ENCODE peak calls at places on chromosome 6, in nine cellular contexts. One of them, this sample, is unnamed.

GRCh38 chr6:5619249-5619648 is 357.9 kb downstream of the FARS2 start:
- DNase-seq in AG09309: no peak
- DNase-seq in caudate nucleus: no peak
- DNase-seq in GM13976: peak
- DNase-seq in WTC11: no peak
- DNase-seq in midbrain: no peak
- DNase-seq in stimulated activated CD8-positive, alpha-beta memory T cell treated with anti-CD3 and anti-CD28 coated beads, Interleukin-15, amount 100 ng/mL, for 24 hours: no peak
- DNase-seq in heart right ventricle: no peak
- DNase-seq in HTR-8/SVneo: no peak
- DNase-seq in this sample: no peak

GRCh38 chr6:142313284-142313683 is 11.5 kb downstream of the ADGRG6 start:
- DNase-seq in caudate nucleus: no peak
- DNase-seq in AG09309: no peak
- DNase-seq in WTC11: no peak
- DNase-seq in heart right ventricle: no peak
- DNase-seq in HTR-8/SVneo: no peak
- DNase-seq in GM13976: no peak
- DNase-seq in stimulated activated CD8-positive, alpha-beta memory T cell treated with anti-CD3 and anti-CD28 coated beads, Interleukin-15, amount 100 ng/mL, for 24 hours: no peak
- DNase-seq in midbrain: no peak
- DNase-seq in this sample: peak

GRCh38 chr6:84882768-84883766 is 118.7 kb upstream of the TBX18 start:
- DNase-seq in HTR-8/SVneo: no peak
- DNase-seq in heart right ventricle: no peak
- DNase-seq in WTC11: no peak
- DNase-seq in stimulated activated CD8-positive, alpha-beta memory T cell treated with anti-CD3 and anti-CD28 coated beads, Interleukin-15, amount 100 ng/mL, for 24 hours: no peak
- DNase-seq in caudate nucleus: no peak
- DNase-seq in AG09309: no peak
- DNase-seq in GM13976: no peak
- DNase-seq in midbrain: no peak
- DNase-seq in this sample: no peak

GRCh38 chr6:12324741-12325140 is 34.6 kb downstream of the EDN1 start:
- DNase-seq in GM13976: no peak
- DNase-seq in caudate nucleus: no peak
- DNase-seq in WTC11: no peak
- DNase-seq in heart right ventricle: no peak
- DNase-seq in midbrain: no peak
- DNase-seq in HTR-8/SVneo: no peak
- DNase-seq in AG09309: no peak
- DNase-seq in stimulated activated CD8-positive, alpha-beta memory T cell treated with anti-CD3 and anti-CD28 coated beads, Interleukin-15, amount 100 ng/mL, for 24 hours: no peak
- DNase-seq in this sample: no peak

GRCh38 chr6:7479801-7480266 is 61.6 kb upstream of the DSP start:
- DNase-seq in WTC11: no peak
- DNase-seq in caudate nucleus: no peak
- DNase-seq in AG09309: peak
- DNase-seq in heart right ventricle: no peak
- DNase-seq in midbrain: no peak
- DNase-seq in stimulated activated CD8-positive, alpha-beta memory T cell treated with anti-CD3 and anti-CD28 coated beads, Interleukin-15, amount 100 ng/mL, for 24 hours: no peak
- DNase-seq in GM13976: no peak
- DNase-seq in HTR-8/SVneo: peak
- DNase-seq in this sample: peak

GRCh38 chr6:170137911-170138910 is 152.7 kb downstream of the DLL1 start:
- DNase-seq in heart right ventricle: no peak
- DNase-seq in caudate nucleus: no peak
- DNase-seq in WTC11: no peak
- DNase-seq in HTR-8/SVneo: no peak
- DNase-seq in GM13976: no peak
- DNase-seq in AG09309: no peak
- DNase-seq in stimulated activated CD8-positive, alpha-beta memory T cell treated with anti-CD3 and anti-CD28 coated beads, Interleukin-15, amount 100 ng/mL, for 24 hours: no peak
- DNase-seq in midbrain: no peak
- DNase-seq in this sample: no peak

GRCh38 chr6:50785921-50786320 is 32.8 kb upstream of the TFAP2B start:
- DNase-seq in stimulated activated CD8-positive, alpha-beta memory T cell treated with anti-CD3 and anti-CD28 coated beads, Interleukin-15, amount 100 ng/mL, for 24 hours: no peak
- DNase-seq in GM13976: no peak
- DNase-seq in AG09309: no peak
- DNase-seq in WTC11: no peak
- DNase-seq in midbrain: no peak
- DNase-seq in caudate nucleus: no peak
- DNase-seq in HTR-8/SVneo: no peak
- DNase-seq in heart right ventricle: no peak
- DNase-seq in this sample: no peak

GRCh38 chr6:53795254-53795701 is 473 bp downstream of the LRRC1 start:
- DNase-seq in GM13976: no peak
- DNase-seq in WTC11: no peak
- DNase-seq in midbrain: peak
- DNase-seq in AG09309: no peak
- DNase-seq in HTR-8/SVneo: no peak
- DNase-seq in stimulated activated CD8-positive, alpha-beta memory T cell treated with anti-CD3 and anti-CD28 coated beads, Interleukin-15, amount 100 ng/mL, for 24 hours: no peak
- DNase-seq in caudate nucleus: no peak
- DNase-seq in heart right ventricle: no peak
- DNase-seq in this sample: no peak

GRCh38 chr6:116101298-116101718 is 655 bp downstream of the NT5DC1 start:
- DNase-seq in midbrain: no peak
- DNase-seq in GM13976: no peak
- DNase-seq in stimulated activated CD8-positive, alpha-beta memory T cell treated with anti-CD3 and anti-CD28 coated beads, Interleukin-15, amount 100 ng/mL, for 24 hours: no peak
- DNase-seq in HTR-8/SVneo: no peak
- DNase-seq in heart right ventricle: no peak
- DNase-seq in caudate nucleus: no peak
- DNase-seq in WTC11: no peak
- DNase-seq in AG09309: no peak
- DNase-seq in this sample: no peak

GRCh38 chr6:170096191-170096802 is 194.6 kb downstream of the DLL1 start:
- DNase-seq in GM13976: no peak
- DNase-seq in caudate nucleus: no peak
- DNase-seq in stimulated activated CD8-positive, alpha-beta memory T cell treated with anti-CD3 and anti-CD28 coated beads, Interleukin-15, amount 100 ng/mL, for 24 hours: no peak
- DNase-seq in heart right ventricle: no peak
- DNase-seq in midbrain: no peak
- DNase-seq in HTR-8/SVneo: no peak
- DNase-seq in WTC11: peak
- DNase-seq in AG09309: no peak
- DNase-seq in this sample: no peak

GRCh38 chr6:153437193-153437592 is 306.1 kb upstream of the RGS17 start:
- DNase-seq in caudate nucleus: no peak
- DNase-seq in stimulated activated CD8-positive, alpha-beta memory T cell treated with anti-CD3 and anti-CD28 coated beads, Interleukin-15, amount 100 ng/mL, for 24 hours: no peak
- DNase-seq in HTR-8/SVneo: no peak
- DNase-seq in midbrain: no peak
- DNase-seq in heart right ventricle: no peak
- DNase-seq in GM13976: no peak
- DNase-seq in WTC11: no peak
- DNase-seq in AG09309: no peak
- DNase-seq in this sample: no peak

GRCh38 chr6:163877877-163878639 is 463.5 kb downstream of the QKI start:
- DNase-seq in AG09309: no peak
- DNase-seq in GM13976: no peak
- DNase-seq in HTR-8/SVneo: no peak
- DNase-seq in midbrain: no peak
- DNase-seq in heart right ventricle: no peak
- DNase-seq in stimulated activated CD8-positive, alpha-beta memory T cell treated with anti-CD3 and anti-CD28 coated beads, Interleukin-15, amount 100 ng/mL, for 24 hours: no peak
- DNase-seq in WTC11: no peak
- DNase-seq in caudate nucleus: no peak
- DNase-seq in this sample: no peak

GRCh38 chr6:12296604-12297003 is 6.4 kb downstream of the EDN1 start:
- DNase-seq in heart right ventricle: no peak
- DNase-seq in HTR-8/SVneo: no peak
- DNase-seq in AG09309: no peak
- DNase-seq in stimulated activated CD8-positive, alpha-beta memory T cell treated with anti-CD3 and anti-CD28 coated beads, Interleukin-15, amount 100 ng/mL, for 24 hours: no peak
- DNase-seq in GM13976: no peak
- DNase-seq in midbrain: no peak
- DNase-seq in caudate nucleus: no peak
- DNase-seq in WTC11: no peak
- DNase-seq in this sample: no peak

GRCh38 chr6:142737368-142738060 is 207.5 kb downstream of the HIVEP2 start:
- DNase-seq in stimulated activated CD8-positive, alpha-beta memory T cell treated with anti-CD3 and anti-CD28 coated beads, Interleukin-15, amount 100 ng/mL, for 24 hours: no peak
- DNase-seq in midbrain: no peak
- DNase-seq in HTR-8/SVneo: no peak
- DNase-seq in AG09309: no peak
- DNase-seq in caudate nucleus: no peak
- DNase-seq in WTC11: no peak
- DNase-seq in GM13976: no peak
- DNase-seq in heart right ventricle: no peak
- DNase-seq in this sample: no peak

GRCh38 chr6:11161031-11161966 is 49.8 kb upstream of the ERVFRD-1 start:
- DNase-seq in caudate nucleus: no peak
- DNase-seq in stimulated activated CD8-positive, alpha-beta memory T cell treated with anti-CD3 and anti-CD28 coated beads, Interleukin-15, amount 100 ng/mL, for 24 hours: no peak
- DNase-seq in midbrain: peak
- DNase-seq in GM13976: no peak
- DNase-seq in AG09309: no peak
- DNase-seq in WTC11: no peak
- DNase-seq in heart right ventricle: no peak
- DNase-seq in HTR-8/SVneo: no peak
- DNase-seq in this sample: no peak

GRCh38 chr6:57247603-57248002 is 25.5 kb upstream of the RAB23 start:
- DNase-seq in WTC11: no peak
- DNase-seq in stimulated activated CD8-positive, alpha-beta memory T cell treated with anti-CD3 and anti-CD28 coated beads, Interleukin-15, amount 100 ng/mL, for 24 hours: no peak
- DNase-seq in midbrain: no peak
- DNase-seq in heart right ventricle: no peak
- DNase-seq in AG09309: no peak
- DNase-seq in caudate nucleus: no peak
- DNase-seq in GM13976: no peak
- DNase-seq in HTR-8/SVneo: no peak
- DNase-seq in this sample: no peak

GRCh38 chr6:34544776-34545471 is 11.2 kb downstream of the SPDEF start:
- DNase-seq in stimulated activated CD8-positive, alpha-beta memory T cell treated with anti-CD3 and anti-CD28 coated beads, Interleukin-15, amount 100 ng/mL, for 24 hours: no peak
- DNase-seq in heart right ventricle: no peak
- DNase-seq in midbrain: no peak
- DNase-seq in GM13976: no peak
- DNase-seq in WTC11: no peak
- DNase-seq in HTR-8/SVneo: no peak
- DNase-seq in caudate nucleus: no peak
- DNase-seq in AG09309: no peak
- DNase-seq in this sample: no peak

GRCh38 chr6:156827382-156827781 is 50.2 kb downstream of the ARID1B start:
- DNase-seq in WTC11: no peak
- DNase-seq in HTR-8/SVneo: no peak
- DNase-seq in stimulated activated CD8-positive, alpha-beta memory T cell treated with anti-CD3 and anti-CD28 coated beads, Interleukin-15, amount 100 ng/mL, for 24 hours: no peak
- DNase-seq in GM13976: no peak
- DNase-seq in heart right ventricle: no peak
- DNase-seq in midbrain: no peak
- DNase-seq in AG09309: no peak
- DNase-seq in caudate nucleus: no peak
- DNase-seq in this sample: no peak

GRCh38 chr6:170167657-170168159 is 123.2 kb downstream of the DLL1 start:
- DNase-seq in stimulated activated CD8-positive, alpha-beta memory T cell treated with anti-CD3 and anti-CD28 coated beads, Interleukin-15, amount 100 ng/mL, for 24 hours: no peak
- DNase-seq in caudate nucleus: no peak
- DNase-seq in AG09309: no peak
- DNase-seq in WTC11: no peak
- DNase-seq in GM13976: no peak
- DNase-seq in heart right ventricle: no peak
- DNase-seq in midbrain: no peak
- DNase-seq in HTR-8/SVneo: no peak
- DNase-seq in this sample: no peak

GRCh38 chr6:134375199-134375598 is 57.3 kb upstream of the SGK1 start:
- DNase-seq in WTC11: no peak
- DNase-seq in midbrain: no peak
- DNase-seq in AG09309: no peak
- DNase-seq in GM13976: no peak
- DNase-seq in stimulated activated CD8-positive, alpha-beta memory T cell treated with anti-CD3 and anti-CD28 coated beads, Interleukin-15, amount 100 ng/mL, for 24 hours: no peak
- DNase-seq in HTR-8/SVneo: no peak
- DNase-seq in heart right ventricle: no peak
- DNase-seq in caudate nucleus: no peak
- DNase-seq in this sample: no peak

GRCh38 chr6:63864934-63865333 is 229.3 kb downstream of the PHF3 start:
- DNase-seq in stimulated activated CD8-positive, alpha-beta memory T cell treated with anti-CD3 and anti-CD28 coated beads, Interleukin-15, amount 100 ng/mL, for 24 hours: no peak
- DNase-seq in AG09309: no peak
- DNase-seq in heart right ventricle: no peak
- DNase-seq in GM13976: no peak
- DNase-seq in caudate nucleus: no peak
- DNase-seq in HTR-8/SVneo: no peak
- DNase-seq in midbrain: no peak
- DNase-seq in WTC11: no peak
- DNase-seq in this sample: no peak

GRCh38 chr6:74733830-74734591 is 471.8 kb downstream of the COL12A1 start:
- DNase-seq in AG09309: no peak
- DNase-seq in HTR-8/SVneo: no peak
- DNase-seq in midbrain: no peak
- DNase-seq in caudate nucleus: no peak
- DNase-seq in stimulated activated CD8-positive, alpha-beta memory T cell treated with anti-CD3 and anti-CD28 coated beads, Interleukin-15, amount 100 ng/mL, for 24 hours: no peak
- DNase-seq in GM13976: no peak
- DNase-seq in WTC11: no peak
- DNase-seq in heart right ventricle: no peak
- DNase-seq in this sample: peak

GRCh38 chr6:104940881-104941693 is 15.8 kb upstream of the LIN28B start:
- DNase-seq in stimulated activated CD8-positive, alpha-beta memory T cell treated with anti-CD3 and anti-CD28 coated beads, Interleukin-15, amount 100 ng/mL, for 24 hours: peak
- DNase-seq in heart right ventricle: peak
- DNase-seq in midbrain: peak
- DNase-seq in HTR-8/SVneo: peak
- DNase-seq in AG09309: no peak
- DNase-seq in caudate nucleus: peak
- DNase-seq in GM13976: peak
- DNase-seq in WTC11: peak
- DNase-seq in this sample: peak

GRCh38 chr6:112037783-112038216 is 16.1 kb upstream of the CCN6 start:
- DNase-seq in caudate nucleus: peak
- DNase-seq in GM13976: no peak
- DNase-seq in AG09309: peak
- DNase-seq in WTC11: no peak
- DNase-seq in heart right ventricle: peak
- DNase-seq in stimulated activated CD8-positive, alpha-beta memory T cell treated with anti-CD3 and anti-CD28 coated beads, Interleukin-15, amount 100 ng/mL, for 24 hours: no peak
- DNase-seq in midbrain: peak
- DNase-seq in HTR-8/SVneo: peak
- DNase-seq in this sample: peak

GRCh38 chr6:161249327-161249726 is 24.5 kb downstream of the AGPAT4 start:
- DNase-seq in stimulated activated CD8-positive, alpha-beta memory T cell treated with anti-CD3 and anti-CD28 coated beads, Interleukin-15, amount 100 ng/mL, for 24 hours: no peak
- DNase-seq in HTR-8/SVneo: no peak
- DNase-seq in midbrain: no peak
- DNase-seq in WTC11: no peak
- DNase-seq in caudate nucleus: no peak
- DNase-seq in heart right ventricle: no peak
- DNase-seq in GM13976: no peak
- DNase-seq in AG09309: no peak
- DNase-seq in this sample: no peak

GRCh38 chr6:5422321-5422915 is 161.1 kb downstream of the FARS2 start:
- DNase-seq in AG09309: no peak
- DNase-seq in heart right ventricle: no peak
- DNase-seq in HTR-8/SVneo: peak
- DNase-seq in midbrain: no peak
- DNase-seq in stimulated activated CD8-positive, alpha-beta memory T cell treated with anti-CD3 and anti-CD28 coated beads, Interleukin-15, amount 100 ng/mL, for 24 hours: no peak
- DNase-seq in caudate nucleus: no peak
- DNase-seq in WTC11: peak
- DNase-seq in GM13976: peak
- DNase-seq in this sample: peak

GRCh38 chr6:11272491-11273192 is 40.2 kb upstream of the NEDD9 start:
- DNase-seq in GM13976: no peak
- DNase-seq in AG09309: no peak
- DNase-seq in stimulated activated CD8-positive, alpha-beta memory T cell treated with anti-CD3 and anti-CD28 coated beads, Interleukin-15, amount 100 ng/mL, for 24 hours: no peak
- DNase-seq in heart right ventricle: no peak
- DNase-seq in WTC11: no peak
- DNase-seq in caudate nucleus: no peak
- DNase-seq in HTR-8/SVneo: no peak
- DNase-seq in midbrain: no peak
- DNase-seq in this sample: no peak

GRCh38 chr6:36301781-36302180 is 31.9 kb downstream of the PNPLA1 start:
- DNase-seq in stimulated activated CD8-positive, alpha-beta memory T cell treated with anti-CD3 and anti-CD28 coated beads, Interleukin-15, amount 100 ng/mL, for 24 hours: no peak
- DNase-seq in heart right ventricle: no peak
- DNase-seq in GM13976: no peak
- DNase-seq in midbrain: no peak
- DNase-seq in HTR-8/SVneo: no peak
- DNase-seq in caudate nucleus: no peak
- DNase-seq in WTC11: no peak
- DNase-seq in AG09309: no peak
- DNase-seq in this sample: no peak

GRCh38 chr6:112443666-112444065 is 96.5 kb downstream of the RFPL4B start:
- DNase-seq in stimulated activated CD8-positive, alpha-beta memory T cell treated with anti-CD3 and anti-CD28 coated beads, Interleukin-15, amount 100 ng/mL, for 24 hours: no peak
- DNase-seq in GM13976: no peak
- DNase-seq in AG09309: peak
- DNase-seq in caudate nucleus: no peak
- DNase-seq in HTR-8/SVneo: no peak
- DNase-seq in WTC11: no peak
- DNase-seq in heart right ventricle: peak
- DNase-seq in midbrain: no peak
- DNase-seq in this sample: peak

GRCh38 chr6:108633436-108633835 is 72.7 kb downstream of the FOXO3 start:
- DNase-seq in GM13976: no peak
- DNase-seq in midbrain: peak
- DNase-seq in stimulated activated CD8-positive, alpha-beta memory T cell treated with anti-CD3 and anti-CD28 coated beads, Interleukin-15, amount 100 ng/mL, for 24 hours: no peak
- DNase-seq in WTC11: no peak
- DNase-seq in AG09309: no peak
- DNase-seq in heart right ventricle: no peak
- DNase-seq in HTR-8/SVneo: no peak
- DNase-seq in caudate nucleus: no peak
- DNase-seq in this sample: no peak

GRCh38 chr6:35496036-35496850 is 636 bp downstream of the TEAD3 start:
- DNase-seq in GM13976: no peak
- DNase-seq in heart right ventricle: peak
- DNase-seq in AG09309: no peak
- DNase-seq in caudate nucleus: no peak
- DNase-seq in HTR-8/SVneo: no peak
- DNase-seq in midbrain: no peak
- DNase-seq in WTC11: peak
- DNase-seq in stimulated activated CD8-positive, alpha-beta memory T cell treated with anti-CD3 and anti-CD28 coated beads, Interleukin-15, amount 100 ng/mL, for 24 hours: no peak
- DNase-seq in this sample: no peak

This sample was measured in AG09319.